ENCODE peak calls at places on chromosomes 4 and X, in five cellular contexts. One of them, this sample, is unnamed.

GRCh38 chr4:62601737-62602136 is 1401.6 kb downstream of the ADGRL3 start:
- DNase-seq in NAMALWA: no peak
- DNase-seq in effector memory CD8-positive, alpha-beta T cell: no peak
- DNase-seq in WERI-Rb-1: no peak
- DNase-seq in activated naive CD4-positive, alpha-beta T cell treated with anti-CD3 and anti-CD28 coated beads, Interleukin-2, amount 10 ng/mL, durations not matched to agents 7 days and 5 days: no peak
- DNase-seq in this sample: no peak

GRCh38 chr4:149790172-149790907 is 25.3 kb downstream of the IQCM start:
- DNase-seq in NAMALWA: no peak
- DNase-seq in activated naive CD4-positive, alpha-beta T cell treated with anti-CD3 and anti-CD28 coated beads, Interleukin-2, amount 10 ng/mL, durations not matched to agents 7 days and 5 days: no peak
- DNase-seq in WERI-Rb-1: no peak
- DNase-seq in effector memory CD8-positive, alpha-beta T cell: no peak
- DNase-seq in this sample: no peak

GRCh38 chrX:153307546-153308175 is 13.9 kb downstream of the PNMA6F start:
- DNase-seq in WERI-Rb-1: no peak
- DNase-seq in activated naive CD4-positive, alpha-beta T cell treated with anti-CD3 and anti-CD28 coated beads, Interleukin-2, amount 10 ng/mL, durations not matched to agents 7 days and 5 days: no peak
- DNase-seq in NAMALWA: no peak
- DNase-seq in effector memory CD8-positive, alpha-beta T cell: no peak
- DNase-seq in this sample: no peak

GRCh38 chr4:7195546-7196282 is 3.4 kb downstream of the SORCS2 start:
- DNase-seq in NAMALWA: no peak
- DNase-seq in activated naive CD4-positive, alpha-beta T cell treated with anti-CD3 and anti-CD28 coated beads, Interleukin-2, amount 10 ng/mL, durations not matched to agents 7 days and 5 days: no peak
- DNase-seq in effector memory CD8-positive, alpha-beta T cell: no peak
- DNase-seq in WERI-Rb-1: no peak
- DNase-seq in this sample: no peak

GRCh38 chrX:43655151-43655676 is 885 bp upstream of the MAOA start:
- DNase-seq in WERI-Rb-1: peak
- DNase-seq in NAMALWA: no peak
- DNase-seq in effector memory CD8-positive, alpha-beta T cell: no peak
- DNase-seq in activated naive CD4-positive, alpha-beta T cell treated with anti-CD3 and anti-CD28 coated beads, Interleukin-2, amount 10 ng/mL, durations not matched to agents 7 days and 5 days: peak
- DNase-seq in this sample: no peak

GRCh38 chrX:9282325-9282724 is 182.5 kb upstream of the TBL1X start:
- DNase-seq in WERI-Rb-1: no peak
- DNase-seq in NAMALWA: no peak
- DNase-seq in effector memory CD8-positive, alpha-beta T cell: no peak
- DNase-seq in activated naive CD4-positive, alpha-beta T cell treated with anti-CD3 and anti-CD28 coated beads, Interleukin-2, amount 10 ng/mL, durations not matched to agents 7 days and 5 days: no peak
- DNase-seq in this sample: no peak

GRCh38 chr4:106809083-106809482 is 227.0 kb downstream of the DKK2 start:
- DNase-seq in effector memory CD8-positive, alpha-beta T cell: no peak
- DNase-seq in WERI-Rb-1: peak
- DNase-seq in NAMALWA: peak
- DNase-seq in activated naive CD4-positive, alpha-beta T cell treated with anti-CD3 and anti-CD28 coated beads, Interleukin-2, amount 10 ng/mL, durations not matched to agents 7 days and 5 days: no peak
- DNase-seq in this sample: no peak

GRCh38 chrX:17405225-17405969 is 30.4 kb downstream of the NHS start:
- DNase-seq in activated naive CD4-positive, alpha-beta T cell treated with anti-CD3 and anti-CD28 coated beads, Interleukin-2, amount 10 ng/mL, durations not matched to agents 7 days and 5 days: no peak
- DNase-seq in NAMALWA: no peak
- DNase-seq in WERI-Rb-1: no peak
- DNase-seq in effector memory CD8-positive, alpha-beta T cell: no peak
- DNase-seq in this sample: no peak

GRCh38 chrX:11334165-11334564 is 41.0 kb downstream of the AMELX start:
- DNase-seq in effector memory CD8-positive, alpha-beta T cell: no peak
- DNase-seq in WERI-Rb-1: no peak
- DNase-seq in NAMALWA: no peak
- DNase-seq in activated naive CD4-positive, alpha-beta T cell treated with anti-CD3 and anti-CD28 coated beads, Interleukin-2, amount 10 ng/mL, durations not matched to agents 7 days and 5 days: no peak
- DNase-seq in this sample: no peak

GRCh38 chr4:76781698-76782595 is 116.0 kb downstream of the SOWAHB start:
- DNase-seq in NAMALWA: no peak
- DNase-seq in activated naive CD4-positive, alpha-beta T cell treated with anti-CD3 and anti-CD28 coated beads, Interleukin-2, amount 10 ng/mL, durations not matched to agents 7 days and 5 days: no peak
- DNase-seq in effector memory CD8-positive, alpha-beta T cell: no peak
- DNase-seq in WERI-Rb-1: no peak
- DNase-seq in this sample: no peak

GRCh38 chr4:121873604-121874003 is 3.3 kb upstream of the BBS7 start:
- DNase-seq in WERI-Rb-1: no peak
- DNase-seq in NAMALWA: no peak
- DNase-seq in effector memory CD8-positive, alpha-beta T cell: no peak
- DNase-seq in activated naive CD4-positive, alpha-beta T cell treated with anti-CD3 and anti-CD28 coated beads, Interleukin-2, amount 10 ng/mL, durations not matched to agents 7 days and 5 days: no peak
- DNase-seq in this sample: no peak

GRCh38 chr4:109816082-109816442 is 500 bp downstream of the GAR1 start:
- DNase-seq in WERI-Rb-1: peak
- DNase-seq in NAMALWA: no peak
- DNase-seq in effector memory CD8-positive, alpha-beta T cell: peak
- DNase-seq in activated naive CD4-positive, alpha-beta T cell treated with anti-CD3 and anti-CD28 coated beads, Interleukin-2, amount 10 ng/mL, durations not matched to agents 7 days and 5 days: peak
- DNase-seq in this sample: no peak

GRCh38 chrX:30302957-30303356 is 6.2 kb downstream of the NR0B1 start:
- DNase-seq in activated naive CD4-positive, alpha-beta T cell treated with anti-CD3 and anti-CD28 coated beads, Interleukin-2, amount 10 ng/mL, durations not matched to agents 7 days and 5 days: no peak
- DNase-seq in effector memory CD8-positive, alpha-beta T cell: no peak
- DNase-seq in WERI-Rb-1: no peak
- DNase-seq in NAMALWA: no peak
- DNase-seq in this sample: no peak

GRCh38 chrX:129000018-129000417 is 523.3 kb downstream of the SMARCA1 start:
- DNase-seq in effector memory CD8-positive, alpha-beta T cell: no peak
- DNase-seq in NAMALWA: no peak
- DNase-seq in WERI-Rb-1: no peak
- DNase-seq in activated naive CD4-positive, alpha-beta T cell treated with anti-CD3 and anti-CD28 coated beads, Interleukin-2, amount 10 ng/mL, durations not matched to agents 7 days and 5 days: no peak
- DNase-seq in this sample: no peak

GRCh38 chr4:7280906-7281305 is 88.6 kb downstream of the SORCS2 start:
- DNase-seq in activated naive CD4-positive, alpha-beta T cell treated with anti-CD3 and anti-CD28 coated beads, Interleukin-2, amount 10 ng/mL, durations not matched to agents 7 days and 5 days: no peak
- DNase-seq in WERI-Rb-1: no peak
- DNase-seq in NAMALWA: no peak
- DNase-seq in effector memory CD8-positive, alpha-beta T cell: no peak
- DNase-seq in this sample: no peak

GRCh38 chrX:13266641-13267420 is 53.0 kb downstream of the ATXN3L start:
- DNase-seq in WERI-Rb-1: no peak
- DNase-seq in NAMALWA: no peak
- DNase-seq in effector memory CD8-positive, alpha-beta T cell: no peak
- DNase-seq in activated naive CD4-positive, alpha-beta T cell treated with anti-CD3 and anti-CD28 coated beads, Interleukin-2, amount 10 ng/mL, durations not matched to agents 7 days and 5 days: no peak
- DNase-seq in this sample: peak